ENCODE peak calls at places on chromosomes 1 and 21, in ten cellular contexts. T is hypothalamus; J is NCI-H1092; E is epithelial cell of prostate; N is T-helper 2 cell; D is activated CD8-positive, alpha-beta memory T cell treated with anti-CD3 and anti-CD28 coated beads, Interleukin-2, amount 50 U/mL, for 48 hours; K is ureter; O is IMR-90; W is iPS DF 19.7; L is breast epithelium. F is an unnamed sample.

GRCh38 chr1:217140041-217140901 is 417.0 kb upstream of the ESRRG start:
- DNase-seq in O (no peak), D (no peak), J (no peak), K (no peak), W (no peak), N (no peak), L (no peak), E (no peak), T (no peak), F (no peak)

GRCh38 chr1:67869233-67869632 is 36.0 kb upstream of the GNG12 start:
- DNase-seq in O (no peak), W (no peak), D (no peak), K (no peak), T (no peak), E (no peak), L (no peak), N (no peak), J (no peak), F (no peak)

GRCh38 chr1:88763649-88764406 is 79.8 kb downstream of the PKN2 start:
- DNase-seq in N (no peak), D (no peak), E (no peak), K (no peak), L (no peak), J (no peak), O (peak), T (no peak), W (no peak), F (no peak)

GRCh38 chr1:25033030-25033827 is 103.2 kb upstream of the RUNX3 start:
- DNase-seq in W (no peak), O (no peak), E (no peak), D (peak), L (no peak), J (no peak), T (no peak), K (no peak), N (no peak), F (no peak)

GRCh38 chr1:207004931-207005830 is 27.4 kb downstream of the C1orf116 start:
- DNase-seq in J (peak), O (peak), D (no peak), K (no peak), E (no peak), L (peak), N (no peak), W (peak), T (no peak), F (peak)

GRCh38 chr1:206612129-206612876 is at the start of gene EIF2D:
- DNase-seq in J (peak), K (peak), T (peak), E (no peak), L (peak), N (peak), D (peak), O (peak), W (no peak), F (peak)

GRCh38 chr1:179990847-179991246 is 36.2 kb downstream of the CEP350 start:
- DNase-seq in L (no peak), O (no peak), D (no peak), W (no peak), K (no peak), N (no peak), E (no peak), J (no peak), T (no peak), F (no peak)

GRCh38 chr1:160414836-160415235 is 14.5 kb downstream of the VANGL2 start:
- DNase-seq in K (no peak), W (no peak), N (no peak), J (no peak), E (peak), T (no peak), L (no peak), D (no peak), O (no peak), F (no peak)

GRCh38 chr1:213296558-213296957 is 245.5 kb downstream of the RPS6KC1 start:
- DNase-seq in D (no peak), K (no peak), O (peak), W (no peak), E (no peak), J (no peak), T (no peak), L (no peak), N (no peak), F (no peak)

GRCh38 chr1:199265319-199265718 is 626.5 kb downstream of the PTPRC start:
- DNase-seq in K (no peak), L (no peak), D (no peak), E (no peak), N (no peak), W (no peak), O (no peak), T (no peak), J (no peak), F (no peak)

GRCh38 chr1:3902111-3902511 is 2.0 kb upstream of the C1orf174 start:
- DNase-seq in W (no peak), T (no peak), N (no peak), E (no peak), L (no peak), O (no peak), J (no peak), K (no peak), D (no peak), F (no peak)

GRCh38 chr1:205052689-205053088 is 9.7 kb downstream of the CNTN2 start:
- DNase-seq in E (no peak), D (no peak), O (no peak), K (no peak), T (no peak), J (no peak), N (no peak), W (no peak), L (no peak), F (no peak)

GRCh38 chr1:71770121-71770520 is 512.2 kb downstream of the NEGR1 start:
- DNase-seq in D (no peak), O (peak), T (no peak), J (no peak), E (no peak), W (no peak), L (no peak), N (no peak), K (no peak), F (no peak)

GRCh38 chr1:236522937-236523703 is 662 bp upstream of the LGALS8 start:
- DNase-seq in K (peak), D (peak), N (no peak), T (peak), E (no peak), J (no peak), L (peak), O (no peak), W (no peak), F (no peak)

GRCh38 chr1:232657426-232657825 is 27.5 kb upstream of the SIPA1L2 start:
- DNase-seq in K (no peak), L (no peak), J (no peak), E (no peak), W (no peak), N (no peak), T (no peak), D (no peak), O (no peak), F (no peak)

GRCh38 chr1:157113116-157113515 is 13.5 kb upstream of the ETV3L start:
- DNase-seq in N (no peak), K (no peak), J (no peak), O (no peak), W (no peak), D (peak), E (no peak), T (no peak), L (no peak), F (no peak)

GRCh38 chr1:89843279-89844121 is 22.7 kb downstream of the LRRC8D start:
- DNase-seq in L (peak), N (peak), E (no peak), T (peak), J (peak), W (no peak), K (peak), D (peak), O (peak), F (peak)

GRCh38 chr1:236039736-236040670 is 24.9 kb downstream of the NID1 start:
- DNase-seq in D (no peak), W (no peak), E (no peak), N (no peak), L (no peak), K (no peak), T (no peak), J (peak), O (peak), F (no peak)

GRCh38 chr1:159935719-159936283 is 9.6 kb downstream of the IGSF9 start:
- DNase-seq in E (no peak), J (no peak), D (no peak), O (no peak), T (no peak), W (no peak), N (no peak), L (no peak), K (no peak), F (no peak)

GRCh38 chr1:228478326-228478725 is 8.9 kb upstream of the RNF187 start:
- DNase-seq in O (no peak), W (no peak), J (no peak), N (no peak), K (no peak), L (no peak), T (no peak), E (no peak), D (no peak), F (no peak)

GRCh38 chr21:28239345-28239744 is 753.3 kb downstream of the LTN1 start:
- DNase-seq in O (no peak), W (no peak), K (no peak), N (no peak), E (no peak), T (no peak), D (no peak), L (peak), J (no peak), F (no peak)

GRCh38 chr1:62891961-62892562 is 108.1 kb downstream of the ATG4C start:
- DNase-seq in E (peak), N (no peak), W (no peak), T (no peak), J (no peak), K (no peak), L (no peak), O (no peak), D (no peak), F (no peak)

F was measured in NCI-H2107.